ENCODE peak calls at places on chromosomes 13 and 19, in four cellular contexts. One of them, this sample, is unnamed.
A peak's percentile ranks its signal among the peaks of the same experiment; 100 is the strongest.

GRCh38 chr13:32499538-32500210 is 38.9 kb downstream of the N4BP2L2 start:
- DNase-seq in uterus: no peak
- DNase-seq in HCT116: no peak
- DNase-seq in transverse colon: no peak
- DNase-seq in this sample: no peak

GRCh38 chr13:108961542-108962125 is 332.2 kb downstream of the MYO16 start:
- DNase-seq in uterus: no peak
- DNase-seq in HCT116: peak; percentile 31
- DNase-seq in transverse colon: no peak
- DNase-seq in this sample: no peak

GRCh38 chr19:35045667-35046300 is 4.3 kb downstream of the HPN start:
- DNase-seq in uterus: no peak
- DNase-seq in HCT116: no peak
- DNase-seq in transverse colon: no peak
- DNase-seq in this sample: no peak

GRCh38 chr19:49997709-49998108 is 27.5 kb downstream of the VRK3 start:
- DNase-seq in uterus: no peak
- DNase-seq in HCT116: peak; percentile 49
- DNase-seq in transverse colon: no peak
- DNase-seq in this sample: no peak

GRCh38 chr13:114119196-114119595 is 13.2 kb downstream of the RASA3 start:
- DNase-seq in uterus: peak; percentile 52
- DNase-seq in HCT116: no peak
- DNase-seq in transverse colon: no peak
- DNase-seq in this sample: no peak

GRCh38 chr19:29620931-29621351 is 14.9 kb downstream of the POP4 start:
- DNase-seq in uterus: no peak
- DNase-seq in HCT116: no peak
- DNase-seq in transverse colon: peak; percentile 18
- DNase-seq in this sample: no peak

GRCh38 chr19:14116918-14117578 is 514 bp downstream of the PRKACA start:
- DNase-seq in uterus: peak; percentile 61
- DNase-seq in HCT116: no peak
- DNase-seq in transverse colon: no peak
- DNase-seq in this sample: no peak

GRCh38 chr13:102012299-102013293 is 389.3 kb downstream of the FGF14 start:
- DNase-seq in uterus: no peak
- DNase-seq in HCT116: no peak
- DNase-seq in transverse colon: no peak
- DNase-seq in this sample: no peak

GRCh38 chr19:1189419-1189818 is 15.4 kb upstream of the SBNO2 start:
- DNase-seq in uterus: no peak
- DNase-seq in HCT116: peak; percentile 75
- DNase-seq in transverse colon: no peak
- DNase-seq in this sample: no peak

GRCh38 chr13:28477709-28477973 is 17.3 kb downstream of the FLT1 start:
- DNase-seq in uterus: no peak
- DNase-seq in HCT116: no peak
- DNase-seq in transverse colon: no peak
- DNase-seq in this sample: no peak

GRCh38 chr19:43774103-43774939 is 6.5 kb downstream of the KCNN4 start:
- DNase-seq in uterus: peak; percentile 61
- DNase-seq in HCT116: no peak
- DNase-seq in transverse colon: peak; percentile 78
- DNase-seq in this sample: no peak

GRCh38 chr19:4277051-4277700 is 1.9 kb upstream of the SHD start:
- DNase-seq in uterus: no peak
- DNase-seq in HCT116: no peak
- DNase-seq in transverse colon: no peak
- DNase-seq in this sample: no peak

GRCh38 chr19:39131255-39131755 is 5.7 kb downstream of the PAK4 start:
- DNase-seq in uterus: no peak
- DNase-seq in HCT116: no peak
- DNase-seq in transverse colon: no peak
- DNase-seq in this sample: no peak

GRCh38 chr13:47901451-47901850 is 99.6 kb downstream of the SUCLA2 start:
- DNase-seq in uterus: no peak
- DNase-seq in HCT116: no peak
- DNase-seq in transverse colon: no peak
- DNase-seq in this sample: no peak

GRCh38 chr19:14472202-14472961 is 2.8 kb downstream of the PTGER1 start:
- DNase-seq in uterus: peak; percentile 80
- DNase-seq in HCT116: peak; percentile 22
- DNase-seq in transverse colon: peak; percentile 76
- DNase-seq in this sample: no peak

GRCh38 chr19:7505288-7505681 is 10.6 kb upstream of the ZNF358 start:
- DNase-seq in uterus: no peak
- DNase-seq in HCT116: no peak
- DNase-seq in transverse colon: peak; percentile 40
- DNase-seq in this sample: no peak

GRCh38 chr19:5090780-5091575 is 122.1 kb downstream of the KDM4B start:
- DNase-seq in uterus: peak; percentile 57
- DNase-seq in HCT116: no peak
- DNase-seq in transverse colon: no peak
- DNase-seq in this sample: no peak

GRCh38 chr19:18418725-18419194 is 438 bp upstream of the SSBP4 start:
- DNase-seq in uterus: no peak
- DNase-seq in HCT116: no peak
- DNase-seq in transverse colon: peak; percentile 46
- DNase-seq in this sample: no peak

GRCh38 chr13:40059540-40060232 is 404.2 kb downstream of the COG6 start:
- DNase-seq in uterus: no peak
- DNase-seq in HCT116: no peak
- DNase-seq in transverse colon: no peak
- DNase-seq in this sample: no peak

GRCh38 chr19:37950471-37951175 is 43.6 kb downstream of the SIPA1L3 start:
- DNase-seq in uterus: no peak
- DNase-seq in HCT116: no peak
- DNase-seq in transverse colon: no peak
- DNase-seq in this sample: no peak

GRCh38 chr19:40681039-40681438 is 9.4 kb downstream of the NUMBL start:
- DNase-seq in uterus: no peak
- DNase-seq in HCT116: no peak
- DNase-seq in transverse colon: no peak
- DNase-seq in this sample: no peak

GRCh38 chr19:9674669-9675357 is at the start of gene ZNF562:
- DNase-seq in uterus: peak; percentile 83
- DNase-seq in HCT116: peak; percentile 90
- DNase-seq in transverse colon: peak; percentile 92
- DNase-seq in this sample: peak; percentile 82
- TF ChIP-seq POLR2A in uterus: peak; percentile 53
- TF ChIP-seq POLR2A in HCT116: peak; percentile 51
- TF ChIP-seq POLR2A in transverse colon: peak; percentile 74
- TF ChIP-seq POLR2A in this sample: peak; percentile 33

GRCh38 chr19:31664096-31664495 is 314.9 kb upstream of the TSHZ3 start:
- DNase-seq in uterus: no peak
- DNase-seq in HCT116: no peak
- DNase-seq in transverse colon: no peak
- DNase-seq in this sample: no peak

GRCh38 chr19:31659897-31660210 is 310.6 kb upstream of the TSHZ3 start:
- DNase-seq in uterus: no peak
- DNase-seq in HCT116: no peak
- DNase-seq in transverse colon: no peak
- DNase-seq in this sample: no peak

GRCh38 chr19:31664997-31665396 is 315.8 kb upstream of the TSHZ3 start:
- DNase-seq in uterus: no peak
- DNase-seq in HCT116: no peak
- DNase-seq in transverse colon: no peak
- DNase-seq in this sample: no peak

GRCh38 chr19:31656507-31656906 is 307.3 kb upstream of the TSHZ3 start:
- DNase-seq in uterus: no peak
- DNase-seq in HCT116: no peak
- DNase-seq in transverse colon: no peak
- DNase-seq in this sample: no peak

GRCh38 chr19:31658993-31659896 is 310.0 kb upstream of the TSHZ3 start:
- DNase-seq in uterus: no peak
- DNase-seq in HCT116: no peak
- DNase-seq in transverse colon: no peak
- DNase-seq in this sample: no peak
- H3K4me3 ChIP-seq in uterus: no peak overlapping the region
- H3K4me3 ChIP-seq in HCT116: no peak overlapping the region
- H3K4me3 ChIP-seq in transverse colon: no peak overlapping the region
- H3K4me3 ChIP-seq in this sample: no peak overlapping the region

GRCh38 chr13:112064222-112064621 is 2.7 kb upstream of the SOX1 start:
- DNase-seq in uterus: no peak
- DNase-seq in HCT116: no peak
- DNase-seq in transverse colon: no peak
- DNase-seq in this sample: no peak

GRCh38 chr13:112063309-112063626 is 3.7 kb upstream of the SOX1 start:
- DNase-seq in uterus: no peak
- DNase-seq in HCT116: no peak
- DNase-seq in transverse colon: no peak
- DNase-seq in this sample: no peak

GRCh38 chr13:112062619-112063308 is 4.2 kb upstream of the SOX1 start:
- DNase-seq in uterus: no peak
- DNase-seq in HCT116: no peak
- DNase-seq in transverse colon: no peak
- DNase-seq in this sample: no peak

GRCh38 chr13:112062047-112062618 is 4.8 kb upstream of the SOX1 start:
- DNase-seq in uterus: no peak
- DNase-seq in HCT116: no peak
- DNase-seq in transverse colon: no peak
- DNase-seq in this sample: no peak

DNA sequence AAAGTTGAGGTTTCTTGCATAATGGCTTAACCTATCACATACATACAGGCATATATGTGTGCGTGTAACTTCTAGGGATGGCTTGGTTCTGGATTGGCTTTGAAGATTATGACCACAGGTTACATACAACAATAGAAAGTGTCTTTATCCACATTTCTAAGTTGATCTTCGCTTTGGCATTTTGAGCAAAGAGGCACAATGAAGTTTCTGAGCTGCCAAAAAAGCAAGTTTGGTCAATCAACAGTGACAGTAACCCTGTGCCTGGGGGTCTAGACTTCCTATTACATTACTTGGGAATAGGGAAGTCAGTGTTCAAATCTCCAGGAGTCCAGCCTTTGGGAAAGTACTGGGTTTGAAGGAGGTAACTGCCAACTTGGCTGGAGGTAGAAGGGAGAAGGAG is 3.1 kb upstream of the SOX1 start:
- DNase-seq in uterus: no peak
- DNase-seq in HCT116: no peak
- DNase-seq in transverse colon: no peak
- DNase-seq in this sample: no peak
- H3K27me3 ChIP-seq in uterus: no peaks in the 10 kb centered on the region
- H3K27me3 ChIP-seq in HCT116: peaks cover 15% of the 10 kb centered on the region
- H3K27me3 ChIP-seq in transverse colon: peaks cover 96% of the 10 kb centered on the region
- H3K27me3 ChIP-seq in this sample: peaks cover 66% of the 10 kb centered on the region

GRCh38 chr13:31240921-31241320 is 41.1 kb downstream of the B3GLCT start:
- DNase-seq in uterus: no peak
- DNase-seq in HCT116: no peak
- DNase-seq in transverse colon: no peak
- DNase-seq in this sample: no peak
- TF ChIP-seq POLR2A in uterus: no peak
- TF ChIP-seq POLR2A in HCT116: no peak
- TF ChIP-seq POLR2A in transverse colon: no peak
- TF ChIP-seq POLR2A in this sample: no peak

DNA sequence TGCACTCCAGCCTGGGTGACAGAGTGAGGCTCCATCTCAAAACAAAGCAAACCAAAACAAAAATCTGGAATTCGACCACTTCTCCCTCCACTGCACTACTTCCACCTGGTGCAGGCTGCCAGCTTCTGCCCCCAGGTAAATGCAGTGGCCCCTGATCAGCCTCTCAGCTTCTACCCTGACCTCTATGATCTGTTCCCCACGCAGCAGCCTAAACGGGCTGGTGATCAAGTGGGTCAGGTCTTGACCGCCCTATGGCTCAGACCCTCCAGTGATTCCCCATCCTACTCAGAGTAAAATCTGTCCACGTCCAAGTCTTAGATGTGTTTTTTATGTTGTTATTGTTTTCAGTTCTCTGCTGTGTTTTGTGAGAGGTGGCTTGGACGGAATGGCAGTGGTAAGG is 163.9 kb downstream of the KCTD15 start:
- DNase-seq in uterus: no peak
- DNase-seq in HCT116: no peak
- DNase-seq in transverse colon: no peak
- DNase-seq in this sample: no peak
- H3K4me3 ChIP-seq in uterus: no peak overlapping the region
- H3K4me3 ChIP-seq in HCT116: no peak overlapping the region
- H3K4me3 ChIP-seq in transverse colon: no peak overlapping the region
- H3K4me3 ChIP-seq in this sample: no peak overlapping the region

DNA sequence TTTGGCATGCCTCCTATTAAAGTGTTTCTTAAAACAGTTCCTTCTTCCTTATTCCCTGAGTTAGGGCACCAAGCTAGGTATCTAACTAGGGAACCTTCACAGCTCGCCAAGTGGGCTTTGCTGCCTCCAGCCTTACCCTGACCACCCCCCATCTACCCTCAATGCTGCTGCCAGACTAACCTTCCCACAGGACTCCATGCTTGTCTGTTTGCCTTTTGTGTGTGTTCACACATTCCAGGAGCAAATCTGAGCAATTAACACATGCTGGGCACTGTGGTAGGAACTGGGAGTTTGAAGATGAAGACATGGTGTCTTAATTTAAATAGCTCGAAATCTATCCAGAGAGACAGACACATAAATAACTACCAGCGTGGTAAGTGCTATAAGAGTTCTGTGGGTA is 185.2 kb downstream of the MZT1 start:
- DNase-seq in uterus: no peak
- DNase-seq in HCT116: no peak
- DNase-seq in transverse colon: no peak
- DNase-seq in this sample: no peak
- H3K27me3 ChIP-seq in uterus: no peaks in the 10 kb centered on the region
- H3K27me3 ChIP-seq in HCT116: no peaks in the 10 kb centered on the region
- H3K27me3 ChIP-seq in transverse colon: no peaks in the 10 kb centered on the region
- H3K27me3 ChIP-seq in this sample: no peaks in the 10 kb centered on the region

GRCh38 chr19:10095948-10096614 is 6.4 kb downstream of the ANGPTL6 start:
- DNase-seq in uterus: peak; percentile 89
- DNase-seq in HCT116: peak; percentile 75
- DNase-seq in transverse colon: peak; percentile 93
- DNase-seq in this sample: peak; percentile 84
- TF ChIP-seq POLR2A in uterus: peak; percentile 41
- TF ChIP-seq POLR2A in HCT116: peak; percentile 66
- TF ChIP-seq POLR2A in transverse colon: no peak
- TF ChIP-seq POLR2A in this sample: peak; percentile 11

GRCh38 chr19:11949201-11949600 is 15.6 kb upstream of the ZNF763 start:
- DNase-seq in uterus: no peak
- DNase-seq in HCT116: no peak
- DNase-seq in transverse colon: no peak
- DNase-seq in this sample: no peak
- H3K4me3 ChIP-seq in uterus: no peak overlapping the region
- H3K4me3 ChIP-seq in HCT116: no peak overlapping the region
- H3K4me3 ChIP-seq in transverse colon: no peak overlapping the region
- H3K4me3 ChIP-seq in this sample: no peak overlapping the region

This sample was measured in prostate gland.